ENCODE peak calls at places on chromosome 12, in ten cellular contexts. D, G, B, X, U, C, A, R, M and S are unnamed samples.

GRCh38 chr12:60070541-60070940 is 474.7 kb downstream of the SLC16A7 start:
- DNase-seq in D (no peak), G (no peak), B (no peak), X (no peak), U (no peak), C (no peak), A (no peak), R (no peak), M (no peak), S (no peak)

GRCh38 chr12:93704625-93705024 is 27.4 kb downstream of the CRADD start:
- DNase-seq in D (no peak), G (no peak), B (no peak), X (no peak), U (no peak), C (no peak), A (no peak), R (no peak), M (no peak), S (no peak)

GRCh38 chr12:46377678-46378077 is 5.1 kb upstream of the SLC38A2 start:
- DNase-seq in D (no peak), G (no peak), B (peak; percentile 62), X (peak; percentile 52), U (no peak), C (no peak), A (no peak), R (no peak), M (no peak), S (no peak)

GRCh38 chr12:63307849-63308248 is 156.8 kb upstream of the AVPR1A start:
- DNase-seq in D (no peak), G (no peak), B (no peak), X (no peak), U (no peak), C (no peak), A (no peak), R (no peak), M (no peak), S (peak; percentile 34)

GRCh38 chr12:96457191-96457930 is 32.0 kb upstream of the CFAP54 start:
- DNase-seq in D (no peak), G (no peak), B (no peak), X (peak; percentile 62), U (no peak), C (no peak), A (no peak), R (no peak), M (no peak), S (no peak)

GRCh38 chr12:55063291-55063690 is 43.5 kb downstream of the NEUROD4 start:
- DNase-seq in D (no peak), G (no peak), B (no peak), X (no peak), U (no peak), C (no peak), A (no peak), R (no peak), M (no peak), S (no peak)

GRCh38 chr12:75630091-75630490 is 118.7 kb upstream of the KRR1 start:
- DNase-seq in D (no peak), G (no peak), B (no peak), X (no peak), U (no peak), C (no peak), A (no peak), R (no peak), M (no peak), S (no peak)

GRCh38 chr12:80837342-80837978 is 100.3 kb downstream of the LIN7A start:
- DNase-seq in D (peak; percentile 11), G (peak; percentile 31), B (peak; percentile 71), X (peak; percentile 47), U (peak; percentile 34), C (peak; percentile 38), A (no peak), R (peak; percentile 52), M (no peak), S (peak; percentile 68)